ENCODE peak calls at places on chromosomes 13 and 19, in four cellular contexts. One of them, this sample, is unnamed.

GRCh38 chr19:57110592-57111328 is 9.0 kb upstream of the USP29 start:
- DNase-seq in SJSA1: no peak
- DNase-seq in tibial artery: no peak
- DNase-seq in GM23338: peak; percentile 6
- DNase-seq in this sample: no peak

GRCh38 chr13:111005364-111005763 is 90.5 kb upstream of the ANKRD10 start:
- DNase-seq in SJSA1: no peak
- DNase-seq in tibial artery: no peak
- DNase-seq in GM23338: no peak
- DNase-seq in this sample: no peak

GRCh38 chr19:40231544-40232424 is 5.3 kb upstream of the CCNP start:
- DNase-seq in SJSA1: no peak
- DNase-seq in tibial artery: no peak
- DNase-seq in GM23338: peak; percentile 71
- DNase-seq in this sample: no peak

GRCh38 chr19:35545855-35546381 is 492 bp downstream of the TMEM147 start:
- DNase-seq in SJSA1: no peak
- DNase-seq in tibial artery: no peak
- DNase-seq in GM23338: peak; percentile 63
- DNase-seq in this sample: peak; percentile 42

GRCh38 chr13:54637377-54637776 is 1608.8 kb downstream of the OLFM4 start:
- DNase-seq in SJSA1: no peak
- DNase-seq in tibial artery: no peak
- DNase-seq in GM23338: peak; percentile 60
- DNase-seq in this sample: no peak

GRCh38 chr13:60043262-60043661 is 120.5 kb downstream of the DIAPH3 start:
- DNase-seq in SJSA1: no peak
- DNase-seq in tibial artery: no peak
- DNase-seq in GM23338: no peak
- DNase-seq in this sample: no peak

GRCh38 chr19:15120135-15121026 is 13.2 kb downstream of the SYDE1 start:
- DNase-seq in SJSA1: no peak
- DNase-seq in tibial artery: no peak
- DNase-seq in GM23338: peak; percentile 52
- DNase-seq in this sample: no peak

GRCh38 chr13:112064222-112064621 is 2.7 kb upstream of the SOX1 start:
- DNase-seq in SJSA1: no peak
- DNase-seq in tibial artery: no peak
- DNase-seq in GM23338: no peak
- DNase-seq in this sample: no peak

GRCh38 chr19:22625266-22626035 is 8.7 kb upstream of the ZNF492 start:
- DNase-seq in SJSA1: no peak
- DNase-seq in tibial artery: no peak
- DNase-seq in GM23338: no peak
- DNase-seq in this sample: no peak

GRCh38 chr19:51921949-51922348 is 5.3 kb upstream of the ZNF613 start:
- DNase-seq in SJSA1: no peak
- DNase-seq in tibial artery: no peak
- DNase-seq in GM23338: no peak
- DNase-seq in this sample: no peak

GRCh38 chr19:47891923-47892666 is 6.0 kb upstream of the SULT2A1 start:
- DNase-seq in SJSA1: no peak
- DNase-seq in tibial artery: no peak
- DNase-seq in GM23338: peak; percentile 15
- DNase-seq in this sample: peak; percentile 41

GRCh38 chr19:31149306-31149975 is 199.8 kb downstream of the TSHZ3 start:
- DNase-seq in SJSA1: peak; percentile 89
- DNase-seq in tibial artery: no peak
- DNase-seq in GM23338: no peak
- DNase-seq in this sample: no peak

GRCh38 chr19:39997595-39998216 is 846 bp downstream of the ZNF546 start:
- DNase-seq in SJSA1: no peak
- DNase-seq in tibial artery: no peak
- DNase-seq in GM23338: no peak
- DNase-seq in this sample: no peak

GRCh38 chr13:35472308-35473008 is 4.0 kb downstream of the MAB21L1 start:
- DNase-seq in SJSA1: no peak
- DNase-seq in tibial artery: no peak
- DNase-seq in GM23338: peak; percentile 30
- DNase-seq in this sample: no peak

GRCh38 chr19:43625918-43626579 is 6.6 kb upstream of the ZNF428 start:
- DNase-seq in SJSA1: no peak
- DNase-seq in tibial artery: no peak
- DNase-seq in GM23338: peak; percentile 81
- DNase-seq in this sample: no peak

GRCh38 chr19:3507371-3508120 is 1.4 kb downstream of the FZR1 start:
- DNase-seq in SJSA1: no peak
- DNase-seq in tibial artery: no peak
- DNase-seq in GM23338: peak; percentile 73
- DNase-seq in this sample: peak; percentile 35

GRCh38 chr19:2045501-2046045 is 5.5 kb downstream of the MKNK2 start:
- DNase-seq in SJSA1: no peak
- DNase-seq in tibial artery: no peak
- DNase-seq in GM23338: no peak
- DNase-seq in this sample: peak; percentile 92

GRCh38 chr19:1035998-1036621 is 3.8 kb upstream of the ABCA7 start:
- DNase-seq in SJSA1: no peak
- DNase-seq in tibial artery: no peak
- DNase-seq in GM23338: peak; percentile 71
- DNase-seq in this sample: no peak

GRCh38 chr13:94968040-94968756 is 255.9 kb upstream of the SOX21 start:
- DNase-seq in SJSA1: no peak
- DNase-seq in tibial artery: no peak
- DNase-seq in GM23338: peak; percentile 83
- DNase-seq in this sample: no peak

GRCh38 chr13:29520671-29521070 is 74.8 kb downstream of the SLC7A1 start:
- DNase-seq in SJSA1: peak; percentile 90
- DNase-seq in tibial artery: no peak
- DNase-seq in GM23338: no peak
- DNase-seq in this sample: no peak

GRCh38 chr13:44734204-44734707 is 158.1 kb upstream of the TSC22D1 start:
- DNase-seq in SJSA1: no peak
- DNase-seq in tibial artery: no peak
- DNase-seq in GM23338: no peak
- DNase-seq in this sample: peak; percentile 91

GRCh38 chr19:31545766-31546165 is 196.5 kb upstream of the TSHZ3 start:
- DNase-seq in SJSA1: no peak
- DNase-seq in tibial artery: no peak
- DNase-seq in GM23338: no peak
- DNase-seq in this sample: no peak

GRCh38 chr19:6086081-6086858 is 24.0 kb downstream of the RFX2 start:
- DNase-seq in SJSA1: no peak
- DNase-seq in tibial artery: no peak
- DNase-seq in GM23338: no peak
- DNase-seq in this sample: no peak
- H3K27ac ChIP-seq in SJSA1: no peak overlapping the region
- H3K27ac ChIP-seq in tibial artery: peak overlapping the region; percentile 92
- H3K27ac ChIP-seq in GM23338: no peak overlapping the region
- H3K27ac ChIP-seq in this sample: peak overlapping the region; percentile 55

GRCh38 chr19:19078801-19079200 is 15.0 kb downstream of the SLC25A42 start:
- DNase-seq in SJSA1: no peak
- DNase-seq in tibial artery: no peak
- DNase-seq in GM23338: no peak
- DNase-seq in this sample: no peak

GRCh38 chr19:19079571-19079970 is 15.8 kb downstream of the SLC25A42 start:
- DNase-seq in SJSA1: no peak
- DNase-seq in tibial artery: no peak
- DNase-seq in GM23338: no peak
- DNase-seq in this sample: no peak

GRCh38 chr19:19083413-19084178 is 19.8 kb downstream of the SLC25A42 start:
- DNase-seq in SJSA1: no peak
- DNase-seq in tibial artery: no peak
- DNase-seq in GM23338: no peak
- DNase-seq in this sample: no peak

GRCh38 chr19:19077103-19077502 is 13.3 kb downstream of the SLC25A42 start:
- DNase-seq in SJSA1: no peak
- DNase-seq in tibial artery: no peak
- DNase-seq in GM23338: no peak
- DNase-seq in this sample: no peak

DNA sequence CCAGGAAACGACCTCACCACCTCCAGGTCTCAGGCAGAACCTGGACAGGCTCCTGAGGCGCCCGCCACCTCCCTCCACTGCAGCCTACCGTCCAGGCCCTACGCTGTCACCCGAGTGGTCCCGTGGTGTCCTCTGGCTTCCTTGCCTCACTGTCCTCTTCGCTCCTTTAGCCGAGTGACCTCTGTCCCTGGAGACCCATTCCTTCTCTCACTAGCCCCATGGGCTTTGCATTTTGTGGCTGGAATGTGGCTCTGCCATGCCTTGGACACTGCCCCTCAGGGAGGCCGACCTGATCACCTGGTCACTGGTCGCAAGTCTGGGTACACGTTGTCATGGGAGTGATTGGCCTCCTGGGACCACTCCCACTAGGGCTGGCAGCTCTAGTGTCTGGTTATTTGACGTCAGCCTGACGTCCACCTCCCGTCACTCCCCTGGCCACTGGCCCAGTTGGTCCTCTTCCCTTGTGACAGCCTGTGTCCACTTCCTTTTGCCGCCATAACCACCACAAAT is 17.9 kb downstream of the SLC25A42 start:
- DNase-seq in SJSA1: no peak
- DNase-seq in tibial artery: no peak
- DNase-seq in GM23338: no peak
- DNase-seq in this sample: no peak
- H3K27ac ChIP-seq in SJSA1: no peak overlapping the region
- H3K27ac ChIP-seq in tibial artery: peak overlapping the region; percentile 12
- H3K27ac ChIP-seq in GM23338: no peak overlapping the region
- H3K27ac ChIP-seq in this sample: no peak overlapping the region

DNA sequence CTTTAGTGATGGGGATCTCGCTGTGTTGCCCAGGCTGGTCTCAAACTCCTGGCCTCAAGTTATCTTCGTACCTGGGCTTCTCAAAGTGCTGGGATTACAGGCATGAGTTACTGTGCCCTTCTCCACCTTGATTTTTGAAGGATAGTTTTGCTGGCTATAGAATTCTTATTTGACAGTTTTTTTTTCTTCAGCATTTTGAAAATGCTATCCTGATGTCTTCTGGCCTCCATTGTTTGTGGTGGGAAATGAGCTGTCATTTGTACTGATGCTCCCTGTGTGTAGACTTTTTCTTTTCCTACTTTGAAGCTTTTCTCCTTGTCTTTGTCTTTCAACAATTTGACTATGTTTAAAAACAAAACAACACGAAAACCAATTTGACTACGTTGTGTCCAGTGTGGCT is 54.2 kb downstream of the SIPA1L3 start:
- DNase-seq in SJSA1: no peak
- DNase-seq in tibial artery: no peak
- DNase-seq in GM23338: no peak
- DNase-seq in this sample: no peak
- H3K27ac ChIP-seq in SJSA1: peak overlapping the region; percentile 8
- H3K27ac ChIP-seq in tibial artery: no peak overlapping the region
- H3K27ac ChIP-seq in GM23338: no peak overlapping the region
- H3K27ac ChIP-seq in this sample: no peak overlapping the region

DNA sequence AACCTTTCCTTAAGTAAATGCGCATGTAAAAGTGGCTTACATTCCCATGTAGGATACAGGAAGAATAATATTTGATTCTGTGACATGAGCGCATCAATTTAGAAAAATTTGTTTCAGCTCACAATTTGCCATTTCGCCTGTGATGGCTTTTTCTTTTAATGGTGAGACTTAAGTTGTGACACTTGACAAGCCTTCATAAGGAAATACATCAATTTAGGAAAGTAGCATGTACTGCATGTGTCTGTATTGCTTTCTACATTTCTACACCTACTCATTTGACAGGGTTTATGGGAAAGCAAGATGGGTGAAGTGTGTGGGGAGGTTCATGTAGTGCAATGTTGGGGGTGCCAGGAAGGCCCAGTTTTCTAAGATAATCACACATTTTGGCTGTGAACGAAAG is 12.1 kb upstream of the SCEL start:
- DNase-seq in SJSA1: no peak
- DNase-seq in tibial artery: no peak
- DNase-seq in GM23338: no peak
- DNase-seq in this sample: no peak
- H3K27ac ChIP-seq in SJSA1: no peak overlapping the region
- H3K27ac ChIP-seq in tibial artery: no peak overlapping the region
- H3K27ac ChIP-seq in GM23338: no peak overlapping the region
- H3K27ac ChIP-seq in this sample: no peak overlapping the region

DNA sequence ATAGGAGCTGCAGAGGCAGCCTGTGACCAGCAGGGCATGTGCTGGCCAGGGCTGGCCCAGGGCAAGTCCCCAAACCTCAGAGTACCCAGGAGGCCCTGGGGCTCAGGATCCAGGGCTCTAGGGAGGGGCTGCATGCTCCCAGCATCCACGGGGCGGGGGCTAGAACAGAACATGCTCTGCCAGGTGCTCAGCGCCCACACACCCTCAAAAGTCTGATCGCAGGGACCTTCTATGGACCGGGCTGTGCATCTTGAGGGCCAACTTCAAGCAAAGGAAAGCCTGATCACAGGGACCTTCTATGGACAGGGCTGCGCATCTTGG is 33.5 kb downstream of the ELL start:
- DNase-seq in SJSA1: peak; percentile 41
- DNase-seq in tibial artery: no peak
- DNase-seq in GM23338: no peak
- DNase-seq in this sample: no peak
- H3K27ac ChIP-seq in SJSA1: no peak overlapping the region
- H3K27ac ChIP-seq in tibial artery: no peak overlapping the region
- H3K27ac ChIP-seq in GM23338: no peak overlapping the region
- H3K27ac ChIP-seq in this sample: no peak overlapping the region

GRCh38 chr13:113804703-113805430 is 45.8 kb downstream of the TMEM255B start:
- DNase-seq in SJSA1: no peak
- DNase-seq in tibial artery: no peak
- DNase-seq in GM23338: peak; percentile 45
- DNase-seq in this sample: no peak
- H3K27ac ChIP-seq in SJSA1: no peak overlapping the region
- H3K27ac ChIP-seq in tibial artery: no peak overlapping the region
- H3K27ac ChIP-seq in GM23338: no peak overlapping the region
- H3K27ac ChIP-seq in this sample: no peak overlapping the region